ENCODE peak calls at places on chromosomes 6 and 20, in six cellular contexts. C, I, K, F, A and V are unnamed samples.

GRCh38 chr6:158686311-158686710 is 36.5 kb downstream of the SYTL3 start:
- DNase-seq in A (no peak), K (no peak), I (peak), F (no peak), C (no peak), V (no peak)

GRCh38 chr6:167130712-167131684 is 8.1 kb downstream of the CCR6 start:
- DNase-seq in A (no peak), F (no peak), K (no peak), I (no peak), C (peak), V (no peak)

GRCh38 chr6:160088069-160088773 is 33.4 kb upstream of the SLC22A1 start:
- DNase-seq in I (no peak), F (peak), A (peak), K (peak), C (no peak), V (peak)

GRCh38 chr20:38298768-38299288 is 5.1 kb upstream of the BPI start:
- DNase-seq in A (no peak), K (no peak), C (no peak), F (peak), I (peak), V (peak)

GRCh38 chr20:43832961-43833360 is 81.7 kb upstream of the TOX2 start:
- DNase-seq in K (no peak), C (no peak), A (no peak), F (no peak), I (no peak), V (no peak)

GRCh38 chr20:19880256-19881079 is 122.4 kb downstream of the RIN2 start:
- DNase-seq in I (no peak), C (no peak), K (no peak), F (peak), A (peak), V (peak)

GRCh38 chr20:1894471-1894950 is 696 bp upstream of the SIRPA start:
- DNase-seq in C (no peak), F (peak), I (no peak), A (no peak), K (no peak), V (no peak)

GRCh38 chr20:35273449-35274171 is 4.3 kb downstream of the MMP24OS start:
- DNase-seq in K (peak), F (no peak), C (no peak), A (no peak), I (no peak), V (no peak)

GRCh38 chr6:2259574-2259973 is 14.2 kb upstream of the GMDS start:
- DNase-seq in K (no peak), A (no peak), I (no peak), C (no peak), F (no peak), V (no peak)

GRCh38 chr20:1646975-1647431 is 10.6 kb downstream of the SIRPG start:
- DNase-seq in C (no peak), I (no peak), A (no peak), F (no peak), K (no peak), V (no peak)

GRCh38 chr6:159421586-159421985 is 252.4 kb downstream of the FNDC1 start:
- DNase-seq in C (no peak), F (no peak), I (no peak), A (no peak), K (no peak), V (no peak)

GRCh38 chr6:4852938-4853337 is 76.7 kb downstream of the CDYL start:
- DNase-seq in A (no peak), F (no peak), K (no peak), I (no peak), C (no peak), V (no peak)

GRCh38 chr6:148240463-148240845 is 102.2 kb upstream of the SASH1 start:
- DNase-seq in C (no peak), A (no peak), K (no peak), F (peak), I (no peak), V (peak)

DNA sequence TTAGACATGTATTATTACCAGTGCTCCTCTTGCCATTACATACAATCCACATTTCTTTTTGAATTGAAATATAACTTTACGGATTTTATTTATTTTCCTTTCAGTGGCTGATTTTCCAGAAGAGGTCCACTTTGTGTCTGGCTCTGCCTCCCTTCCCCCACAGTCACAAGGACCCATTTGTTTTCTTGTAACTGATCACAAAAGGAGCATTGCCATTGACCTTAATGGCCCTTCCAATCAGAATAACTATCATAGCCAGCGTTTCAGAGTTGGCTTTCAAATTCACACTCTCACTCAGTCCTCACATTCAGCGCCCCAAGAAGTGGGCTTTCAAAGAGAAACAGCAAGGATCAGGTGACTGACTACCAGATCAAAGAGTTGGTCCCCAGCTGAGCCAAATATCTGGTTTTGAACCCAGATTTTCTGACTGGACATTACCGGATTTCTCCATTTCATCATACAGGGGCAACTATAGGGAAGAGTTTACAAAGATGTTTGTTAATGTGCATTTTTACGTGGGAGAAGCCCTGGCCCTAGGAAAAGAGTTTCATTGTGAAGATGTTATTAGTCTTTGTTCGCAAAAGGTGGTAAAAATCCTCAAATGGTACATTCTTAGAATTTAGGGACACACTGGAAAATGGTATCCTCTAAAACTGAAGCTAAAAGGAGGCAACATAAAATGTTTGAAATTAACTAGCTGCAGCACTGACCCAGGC is 2.0 kb upstream of the SLC22A23 start:
- DNase-seq in A (no peak), K (no peak), I (no peak), C (no peak), F (no peak), V (no peak)
- H3K4me3 ChIP-seq in A (no peak), K (no peak), I (no peak), C (no peak), F (no peak), V (no peak)

GRCh38 chr6:12921467-12921866 is 204.9 kb downstream of the PHACTR1 start:
- DNase-seq in C (no peak), F (no peak), A (no peak), K (no peak), I (no peak), V (no peak)
- TF ChIP-seq CTCF in C (no peak), F (no peak), A (no peak), K (no peak), I (no peak), V (no peak)

DNA sequence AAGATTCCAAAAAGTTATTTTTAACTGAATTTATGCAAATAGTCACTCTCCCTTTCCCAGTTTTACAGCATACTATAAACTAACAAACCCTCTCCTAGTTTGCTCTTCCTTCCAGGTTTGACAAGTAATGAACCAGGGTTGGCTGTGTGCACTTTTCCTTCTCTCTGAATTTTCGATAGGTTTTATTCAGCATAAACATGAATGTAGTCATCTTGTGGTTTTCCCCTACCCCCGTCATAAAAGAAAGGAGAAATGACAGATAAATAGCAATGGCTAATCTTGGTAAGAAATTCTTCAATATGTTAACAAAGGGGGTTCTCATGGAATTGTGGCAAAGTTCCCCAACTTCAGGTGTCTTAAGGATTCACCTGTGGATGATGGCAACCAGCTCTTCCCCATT is 26.3 kb downstream of the PRDM1 start:
- DNase-seq in C (no peak), K (no peak), A (no peak), I (no peak), F (no peak), V (no peak)
- H3K4me3 ChIP-seq in C (no peak), K (no peak), A (no peak), I (no peak), F (no peak), V (no peak)

DNA sequence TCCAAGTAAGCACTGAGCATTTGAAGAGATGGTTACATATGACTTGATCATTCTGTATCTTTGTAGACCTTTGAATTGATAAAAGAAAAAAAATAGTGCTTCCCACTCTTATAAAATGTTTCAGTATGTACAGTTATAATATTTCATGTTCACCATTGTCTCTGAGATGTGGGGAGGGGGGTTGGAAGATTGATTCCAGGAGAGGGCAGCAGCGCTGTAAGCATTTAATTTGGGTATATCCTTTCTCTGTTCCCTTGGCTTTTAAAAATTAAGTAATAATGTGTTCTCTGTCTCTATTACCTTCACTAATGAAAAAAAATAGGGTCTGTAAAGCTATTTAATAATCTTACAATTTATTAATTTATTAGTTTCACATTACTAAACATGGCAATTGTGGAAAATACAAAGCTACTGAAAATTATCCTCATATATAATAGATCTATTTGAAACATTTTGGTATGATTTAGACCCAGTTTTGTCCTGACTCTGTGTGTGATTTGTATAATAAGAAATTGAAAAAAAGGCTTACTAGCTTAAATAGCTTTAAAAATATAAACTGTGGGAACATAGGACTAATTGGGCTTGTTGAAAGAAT is 341.2 kb downstream of the CDKAL1 start:
- DNase-seq in C (no peak), K (no peak), A (no peak), F (peak), I (no peak), V (peak)
- TF ChIP-seq CTCF in C (no peak), K (no peak), A (peak), F (peak), I (no peak), V (peak)

GRCh38 chr6:136551103-136551502 is 881 bp upstream of the MAP7 start:
- DNase-seq in I (no peak), F (no peak), K (no peak), C (no peak), A (no peak), V (no peak)
- H3K4me3 ChIP-seq in I (peak), F (no peak), K (peak), C (peak), A (no peak), V (no peak)